ENCODE peak calls at places on chromosomes 6 and 20, in nine cellular contexts. S is spleen, D is tibial nerve, M is lower leg skin, L is A549, N is NB4, F is stomach, H is IMR-90, I is heart left ventricle. A is an unnamed sample.

GRCh38 chr6:53119772-53120409 is 28.8 kb downstream of the GCM1 start:
- DNase-seq in M (no peak), N (no peak), F (peak; percentile 57), S (no peak), L (peak; percentile 44), I (no peak), D (no peak), H (peak; percentile 58), A (peak; percentile 65)

GRCh38 chr20:42391807-42392206 is 773.6 kb upstream of the CHD6 start:
- DNase-seq in N (no peak), M (no peak), I (no peak), F (no peak), H (no peak), D (no peak), L (no peak), S (no peak), A (no peak)

GRCh38 chr20:18633411-18633810 is 45.6 kb downstream of the DTD1 start:
- DNase-seq in L (no peak), D (no peak), H (no peak), N (no peak), F (no peak), M (no peak), S (no peak), I (no peak), A (no peak)

GRCh38 chr20:56422131-56422823 is 10.2 kb downstream of the CASS4 start:
- DNase-seq in M (no peak), N (peak; percentile 85), F (no peak), L (peak; percentile 21), H (peak; percentile 88), I (no peak), D (no peak), S (no peak), A (no peak)

GRCh38 chr6:34238507-34239239 is 2.0 kb downstream of the HMGA1 start:
- DNase-seq in N (no peak), I (no peak), D (no peak), S (peak; percentile 80), F (no peak), H (no peak), L (no peak), M (no peak), A (no peak)

GRCh38 chr6:168192901-168193815 is 114.1 kb upstream of the FRMD1 start:
- DNase-seq in N (no peak), D (no peak), F (peak; percentile 17), I (no peak), M (no peak), H (no peak), S (no peak), L (no peak), A (no peak)

GRCh38 chr20:56371977-56372376 is 13.2 kb downstream of the FAM210B start:
- DNase-seq in S (no peak), D (no peak), I (no peak), M (no peak), L (no peak), H (no peak), N (no peak), F (no peak), A (no peak)

GRCh38 chr6:52596371-52597028 is 19.6 kb upstream of the TRAM2 start:
- DNase-seq in N (peak; percentile 40), H (peak; percentile 84), L (no peak), F (no peak), I (no peak), D (no peak), S (no peak), M (no peak), A (no peak)

GRCh38 chr20:60087563-60088105 is 129.4 kb downstream of the CDH26 start:
- DNase-seq in M (no peak), S (no peak), I (no peak), L (peak; percentile 27), F (no peak), D (no peak), N (peak; percentile 39), H (no peak), A (no peak)

GRCh38 chr6:12009904-12010634 is 2.0 kb upstream of the HIVEP1 start:
- DNase-seq in I (no peak), N (no peak), F (no peak), H (peak; percentile 59), D (no peak), S (no peak), L (no peak), M (no peak), A (no peak)

GRCh38 chr6:157300006-157300405 is 23.3 kb downstream of the TMEM242 start:
- DNase-seq in N (no peak), I (no peak), S (no peak), M (no peak), H (no peak), D (no peak), L (no peak), F (no peak), A (no peak)

GRCh38 chr6:119658917-119659316 is 309.4 kb upstream of the MAN1A1 start:
- DNase-seq in S (no peak), I (no peak), H (no peak), D (no peak), L (no peak), N (no peak), M (no peak), F (no peak), A (no peak)

GRCh38 chr6:119661078-119661477 is 311.5 kb upstream of the MAN1A1 start:
- DNase-seq in L (no peak), N (no peak), M (no peak), D (no peak), F (no peak), S (no peak), I (no peak), H (no peak), A (no peak)

DNA sequence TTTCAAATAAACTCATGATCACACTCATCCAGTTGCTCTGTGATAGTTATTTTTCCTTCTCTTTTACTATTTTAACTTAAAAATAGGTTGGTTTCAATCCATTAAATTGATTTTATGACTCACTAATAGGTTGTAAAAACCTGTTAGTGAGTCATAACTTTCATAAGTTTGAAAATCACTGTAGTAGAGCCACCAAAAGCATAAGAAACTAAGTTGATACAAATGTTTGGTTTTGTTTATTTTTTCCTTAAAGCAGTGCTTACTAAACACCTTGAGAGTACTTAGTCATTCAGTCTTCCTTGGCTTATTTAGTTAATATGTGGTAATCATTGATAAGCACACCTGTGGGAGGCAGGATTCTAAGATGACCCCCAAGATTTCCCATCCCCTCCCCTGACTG is 312.1 kb upstream of the MAN1A1 start:
- DNase-seq in S (no peak), F (no peak), N (no peak), H (no peak), L (no peak), D (no peak), M (no peak), I (no peak), A (no peak)
- TF ChIP-seq CTCF in S (no peak), F (no peak), N (no peak), H (no peak), L (no peak), D (no peak), M (no peak), I (no peak), A (no peak)

DNA sequence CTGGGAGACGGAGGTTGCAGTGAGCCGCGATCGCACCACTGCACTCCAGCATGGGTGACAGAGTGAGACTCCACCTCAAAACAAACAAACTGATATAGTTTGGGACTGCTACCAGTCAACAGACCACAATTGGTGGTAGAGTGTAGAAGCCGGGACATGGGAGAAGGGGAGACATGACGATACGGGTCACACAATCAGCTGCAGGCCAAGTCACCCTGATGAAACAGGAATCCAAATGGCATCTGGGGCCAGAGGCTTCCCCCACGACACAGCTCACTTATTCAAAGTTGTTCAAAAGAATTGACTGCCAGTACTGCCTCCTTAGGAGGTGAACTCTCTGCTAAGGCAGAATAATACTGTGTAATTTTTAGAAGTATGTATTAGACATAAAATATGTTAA is 27.5 kb downstream of the AMD1 start:
- DNase-seq in S (no peak), L (no peak), M (no peak), N (no peak), I (no peak), H (no peak), D (no peak), F (no peak), A (no peak)
- TF ChIP-seq POLR2A in S (no peak), L (no peak), M (no peak), N (no peak), I (no peak), H (no peak), D (no peak), F (no peak), A (no peak)

GRCh38 chr20:62328684-62329388 is 26.0 kb downstream of the ADRM1 start:
- DNase-seq in M (no peak), N (no peak), S (no peak), D (no peak), I (no peak), H (no peak), F (no peak), L (no peak), A (no peak)

GRCh38 chr20:62329389-62330377 is 26.9 kb downstream of the ADRM1 start:
- DNase-seq in H (no peak), N (no peak), S (no peak), L (no peak), D (no peak), M (no peak), I (no peak), F (no peak), A (no peak)

GRCh38 chr20:62331347-62331746 is 28.6 kb downstream of the ADRM1 start:
- DNase-seq in N (no peak), M (no peak), H (no peak), L (no peak), D (no peak), S (no peak), I (no peak), F (no peak), A (no peak)

GRCh38 chr20:62332421-62332820 is 29.6 kb downstream of the ADRM1 start:
- DNase-seq in N (no peak), I (no peak), D (no peak), L (no peak), H (no peak), S (no peak), F (no peak), M (no peak), A (no peak)

DNA sequence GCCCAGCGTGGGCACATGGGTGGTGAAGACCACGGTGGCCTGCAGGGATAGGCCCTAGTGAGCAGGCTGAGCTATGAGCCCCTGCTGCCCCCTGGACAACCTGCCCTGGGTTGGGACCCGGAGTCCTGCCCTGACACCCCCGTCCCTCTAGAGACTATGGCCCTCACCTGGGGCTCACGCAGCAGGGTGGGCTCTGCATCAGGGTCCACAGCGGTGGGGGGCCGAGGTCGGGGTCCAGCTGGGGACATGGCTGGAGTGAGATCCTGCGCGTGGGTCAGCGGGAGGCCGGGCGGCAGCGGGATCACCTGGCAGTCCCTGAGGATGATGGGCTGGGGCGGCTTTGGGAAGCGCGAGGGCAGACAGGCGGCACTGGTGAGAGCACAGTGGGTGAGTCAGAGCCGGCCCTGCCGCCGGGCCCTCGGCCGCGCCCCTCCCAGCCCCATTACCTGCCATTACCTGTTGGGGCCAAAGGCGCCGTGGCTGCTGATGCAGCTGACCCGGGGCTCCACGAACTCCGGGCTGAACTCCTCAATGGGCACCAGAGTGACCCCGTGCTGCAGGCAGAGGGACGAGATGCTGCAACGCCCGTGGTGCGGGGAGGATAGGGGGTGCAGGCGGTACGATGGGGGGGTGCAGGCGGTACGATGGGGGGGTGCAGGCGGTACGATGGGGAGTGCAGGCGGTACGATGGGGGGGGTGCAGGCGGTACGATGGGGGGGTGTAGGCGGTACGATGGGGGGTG is 27.9 kb downstream of the ADRM1 start:
- DNase-seq in I (no peak), L (no peak), M (no peak), N (no peak), H (no peak), F (no peak), S (no peak), D (no peak), A (no peak)
- TF ChIP-seq CTCF in I (no peak), L (no peak), M (no peak), N (no peak), H (no peak), F (no peak), S (no peak), D (no peak), A (no peak)

GRCh38 chr20:63940472-63941266 is 15.5 kb downstream of the UCKL1 start:
- DNase-seq in M (no peak), F (no peak), S (peak; percentile 86), N (no peak), I (peak; percentile 33), L (no peak), D (no peak), H (no peak), A (no peak)
- TF ChIP-seq POLR2A in M (no peak), F (no peak), S (no peak), N (no peak), I (no peak), L (no peak), D (no peak), H (no peak), A (no peak)

A was measured in body of pancreas.